ENCODE peak calls at places on chromosomes 1 and 21, in four cellular contexts. A is WTC11, H is H1, B is K562. L is an unnamed sample.

GRCh38 chr1:94186946-94187345 is 50.4 kb downstream of the ARHGAP29 start:
- DNase-seq in B (no peak), A (no peak), H (no peak), L (no peak)

GRCh38 chr1:195939844-195940243 is 668.4 kb downstream of the KCNT2 start:
- DNase-seq in H (no peak), B (peak; percentile 28), A (peak; percentile 26), L (no peak)

GRCh38 chr1:93965256-93965655 is 56.0 kb upstream of the GCLM start:
- DNase-seq in H (no peak), B (no peak), A (no peak), L (no peak)

GRCh38 chr1:20359451-20360330 is 69.0 kb downstream of the VWA5B1 start:
- DNase-seq in B (no peak), H (no peak), A (no peak), L (no peak)

GRCh38 chr1:94927405-94928175 is 680 bp upstream of the CNN3 start:
- DNase-seq in B (no peak), A (no peak), H (no peak), L (peak; percentile 26)

GRCh38 chr1:66925944-66926343 is 1.2 kb downstream of the MIER1 start:
- DNase-seq in B (peak; percentile 58), A (no peak), H (no peak), L (peak; percentile 27)

GRCh38 chr1:46622341-46622740 is 5.7 kb upstream of the MOB3C start:
- DNase-seq in A (peak; percentile 59), B (peak; percentile 70), H (peak; percentile 70), L (no peak)

GRCh38 chr1:47714368-47714767 is 276.5 kb downstream of the FOXD2 start:
- DNase-seq in A (no peak), B (no peak), H (no peak), L (no peak)

GRCh38 chr21:40556442-40556968 is 290.5 kb downstream of the DSCAM start:
- DNase-seq in H (no peak), A (no peak), B (no peak), L (no peak)

GRCh38 chr1:117067528-117068370 is 7.6 kb downstream of the TTF2 start:
- DNase-seq in H (no peak), B (peak; percentile 76), A (peak; percentile 30), L (peak; percentile 70)

GRCh38 chr1:90720137-90720636 is 3.1 kb upstream of the BARHL2 start:
- DNase-seq in B (no peak), H (no peak), A (no peak), L (no peak)

GRCh38 chr21:46189213-46189958 is 5.1 kb upstream of the SPATC1L start:
- DNase-seq in B (peak; percentile 61), A (no peak), H (no peak), L (peak; percentile 62)

GRCh38 chr1:44642255-44642654 is 32.0 kb downstream of the TMEM53 start:
- DNase-seq in B (no peak), H (no peak), A (no peak), L (no peak)

GRCh38 chr1:184827600-184828368 is 73.1 kb upstream of the EDEM3 start:
- DNase-seq in B (no peak), H (no peak), A (no peak), L (no peak)

GRCh38 chr1:1202831-1203560 is 3.4 kb downstream of the TNFRSF18 start:
- DNase-seq in A (no peak), B (no peak), H (peak; percentile 48), L (no peak)

GRCh38 chr1:223249854-223250631 is 107.0 kb upstream of the TLR5 start:
- DNase-seq in A (no peak), B (no peak), H (peak; percentile 6), L (no peak)

GRCh38 chr1:5448486-5448885 is 543.7 kb downstream of the NPHP4 start:
- DNase-seq in B (no peak), A (peak; percentile 13), H (peak; percentile 79), L (no peak)

GRCh38 chr1:112849425-112849966 is 106.5 kb downstream of the SLC16A1 start:
- DNase-seq in A (peak; percentile 56), B (no peak), H (peak; percentile 81), L (peak; percentile 91)

GRCh38 chr1:184036517-184036949 is 995 bp downstream of the COLGALT2 start:
- DNase-seq in B (peak; percentile 69), A (peak; percentile 62), H (peak; percentile 81), L (peak; percentile 80)

GRCh38 chr1:209937996-209938959 is at the start of gene SYT14:
- DNase-seq in B (no peak), A (peak; percentile 83), H (peak; percentile 85), L (peak; percentile 94)

GRCh38 chr1:165409957-165410356 is 35.0 kb downstream of the RXRG start:
- DNase-seq in H (no peak), B (no peak), A (no peak), L (no peak)

GRCh38 chr1:52032785-52033131 is 852 bp downstream of the KTI12 start:
- DNase-seq in A (peak; percentile 36), B (peak; percentile 68), H (peak; percentile 56), L (peak; percentile 65)

GRCh38 chr1:224213438-224214119 is 30.5 kb downstream of the DEGS1 start:
- DNase-seq in B (peak; percentile 52), H (peak; percentile 59), A (peak; percentile 47), L (no peak)

GRCh38 chr1:226632169-226632884 is 83.8 kb downstream of the STUM start:
- DNase-seq in B (no peak), H (no peak), A (no peak), L (no peak)

GRCh38 chr21:46006547-46007497 is 25.3 kb downstream of the COL6A1 start:
- DNase-seq in H (peak; percentile 38), B (no peak), A (peak; percentile 11), L (peak; percentile 22)

GRCh38 chr1:1842360-1843146 is 48.3 kb downstream of the GNB1 start:
- DNase-seq in A (no peak), B (no peak), H (no peak), L (no peak)

GRCh38 chr21:39098696-39099111 is 84.5 kb downstream of the PSMG1 start:
- DNase-seq in H (no peak), B (no peak), A (no peak), L (no peak)

GRCh38 chr1:248696261-248696660 is 6.3 kb downstream of the OR14I1 start:
- DNase-seq in H (no peak), B (peak; percentile 27), A (no peak), L (peak; percentile 15)

GRCh38 chr1:109490029-109490933 is 3.6 kb upstream of the CYB561D1 start:
- DNase-seq in B (peak; percentile 79), A (peak; percentile 83), H (peak; percentile 88), L (peak; percentile 73)

GRCh38 chr1:167666416-167666815 is 36.4 kb downstream of the RCSD1 start:
- DNase-seq in A (no peak), H (no peak), B (no peak), L (no peak)

GRCh38 chr1:63729227-63729620 is 44.6 kb upstream of the ROR1 start:
- DNase-seq in A (no peak), H (no peak), B (no peak), L (no peak)

GRCh38 chr1:39491146-39491921 is at the start of gene BMP8A:
- DNase-seq in B (peak; percentile 86), H (peak; percentile 88), A (peak; percentile 78), L (peak; percentile 96)

GRCh38 chr1:40404670-40405462 is 31.3 kb downstream of the SMAP2 start:
- DNase-seq in H (no peak), A (no peak), B (peak; percentile 80), L (peak; percentile 49)

GRCh38 chr1:203306089-203306969 is 1.0 kb downstream of the BTG2 start:
- DNase-seq in A (no peak), H (no peak), B (peak; percentile 94), L (peak; percentile 82)

GRCh38 chr1:195082183-195082582 is 1526.1 kb downstream of the KCNT2 start:
- DNase-seq in B (no peak), H (no peak), A (no peak), L (no peak)

GRCh38 chr21:30986966-30987365 is 51.3 kb downstream of the KRTAP19-8 start:
- DNase-seq in H (no peak), B (no peak), A (no peak), L (no peak)

GRCh38 chr1:117828206-117828605 is 101.2 kb downstream of the GDAP2 start:
- DNase-seq in B (no peak), A (no peak), H (no peak), L (peak; percentile 38)

GRCh38 chr1:242579528-242580235 is 55.2 kb upstream of the PLD5 start:
- DNase-seq in B (no peak), H (no peak), A (no peak), L (no peak)

DNA sequence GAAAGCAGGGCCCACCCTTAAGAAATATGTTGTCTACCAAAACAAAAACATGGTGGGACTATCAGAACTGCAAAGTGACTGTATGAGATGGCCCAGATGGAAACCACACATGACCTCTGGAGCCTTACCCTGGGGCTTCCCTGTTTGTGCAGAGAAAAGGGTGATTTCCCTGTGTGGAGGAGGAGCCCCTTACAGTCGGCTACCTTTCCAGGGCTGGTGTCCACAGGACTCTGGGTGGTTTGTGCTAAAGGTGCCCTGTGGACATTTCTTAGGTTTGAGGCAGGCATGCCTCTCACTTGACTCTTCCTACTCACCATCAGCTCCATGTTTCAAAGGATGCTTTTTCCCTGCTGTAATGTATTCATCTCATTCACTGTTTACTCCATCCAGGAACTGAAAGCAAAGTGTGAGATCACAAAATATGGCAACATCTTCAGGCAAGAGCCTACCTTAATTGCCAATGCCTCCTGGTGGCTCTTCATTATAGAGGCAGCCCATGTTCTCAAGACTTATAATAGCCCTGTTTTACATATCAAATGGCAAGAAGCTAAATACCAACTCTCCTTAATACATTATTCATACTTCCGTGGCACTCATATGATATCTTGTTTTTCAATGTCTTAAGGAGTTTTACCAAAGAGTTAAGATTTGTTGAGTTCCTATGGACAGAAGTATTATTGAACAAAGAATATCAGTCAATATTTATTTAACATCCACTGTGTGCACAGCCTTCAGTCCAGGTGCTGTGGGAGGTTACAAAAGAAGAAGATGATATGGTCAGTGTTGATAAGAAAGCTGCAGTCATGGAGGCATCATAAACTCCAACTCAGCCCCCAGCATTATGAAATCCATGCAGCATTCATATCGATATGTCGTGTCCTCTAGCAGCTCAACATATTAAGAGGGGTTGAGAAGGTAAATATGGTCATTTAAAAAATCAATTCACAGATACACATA is 15.4 kb upstream of the TFF3 start:
- DNase-seq in B (no peak), A (no peak), H (peak; percentile 24), L (no peak)
- TF ChIP-seq TEAD4 in B (no peak), A (no peak), H (no peak), L (no peak)

GRCh38 chr1:154741747-154742495 is 128.2 kb downstream of the KCNN3 start:
- DNase-seq in H (peak; percentile 85), A (peak; percentile 83), B (peak; percentile 28), L (no peak)
- TF ChIP-seq TEAD4 in H (peak; percentile 69), A (no peak), B (no peak), L (no peak)

GRCh38 chr1:33660244-33660643 is 187.8 kb downstream of the ZSCAN20 start:
- DNase-seq in A (no peak), H (no peak), B (no peak), L (no peak)

GRCh38 chr1:33657833-33658232 is 185.4 kb downstream of the ZSCAN20 start:
- DNase-seq in A (no peak), B (no peak), H (no peak), L (no peak)

GRCh38 chr1:33659641-33660040 is 187.2 kb downstream of the ZSCAN20 start:
- DNase-seq in H (no peak), A (no peak), B (no peak), L (no peak)

GRCh38 chr1:33656467-33656866 is 184.0 kb downstream of the ZSCAN20 start:
- DNase-seq in H (no peak), A (no peak), B (no peak), L (no peak)

GRCh38 chr1:33661791-33662190 is 189.3 kb downstream of the ZSCAN20 start:
- DNase-seq in B (no peak), H (no peak), A (no peak), L (no peak)
- TF ChIP-seq TEAD4 in B (no peak), H (no peak), A (no peak), L (no peak)

GRCh38 chr1:36847761-36848160 is 186.6 kb downstream of the GRIK3 start:
- DNase-seq in B (no peak), A (peak; percentile 51), H (peak; percentile 52), L (peak; percentile 68)
- TF ChIP-seq TEAD4 in B (no peak), A (no peak), H (peak; percentile 72), L (no peak)